ENCODE peak calls at places on chromosomes 4 and X, in eight cellular contexts. T is B cell, F is mesothelial cell of epicardium, O is GM06990, M is cardiac muscle cell, E is GM13976, X is astrocyte of the spinal cord, R is AG04450. N is an unnamed sample.

GRCh38 chrX:48917139-48917980 is 1.5 kb downstream of the PIM2 start:
- DNase-seq in T (peak), F (peak), O (peak), M (peak), E (peak), X (peak), R (peak), N (peak)

GRCh38 chrX:153669174-153669890 is 4.3 kb downstream of the PNCK start:
- DNase-seq in T (peak), F (peak), O (no peak), M (peak), E (peak), X (no peak), R (no peak), N (peak)

GRCh38 chr4:148239406-148239805 is 202.8 kb downstream of the NR3C2 start:
- DNase-seq in T (no peak), F (no peak), O (no peak), M (no peak), E (no peak), X (no peak), R (no peak), N (no peak)

GRCh38 chrX:54358424-54359211 is 772 bp upstream of the WNK3 start:
- DNase-seq in T (peak), F (peak), O (peak), M (peak), E (peak), X (peak), R (peak), N (peak)

GRCh38 chrX:113274345-113274744 is 433.7 kb upstream of the AMOT start:
- DNase-seq in T (no peak), F (no peak), O (no peak), M (no peak), E (no peak), X (no peak), R (no peak), N (no peak)

GRCh38 chr4:39883645-39884044 is 94.1 kb downstream of the PDS5A start:
- DNase-seq in T (no peak), F (no peak), O (no peak), M (peak), E (no peak), X (peak), R (no peak), N (no peak)

GRCh38 chrX:11458175-11458574 is 165.0 kb downstream of the AMELX start:
- DNase-seq in T (no peak), F (no peak), O (no peak), M (no peak), E (no peak), X (no peak), R (no peak), N (no peak)

GRCh38 chr4:22962186-22962786 is 269.5 kb downstream of the GBA3 start:
- DNase-seq in T (no peak), F (no peak), O (no peak), M (peak), E (no peak), X (peak), R (no peak), N (no peak)

GRCh38 chr4:22877653-22878052 is 184.9 kb downstream of the GBA3 start:
- DNase-seq in T (no peak), F (no peak), O (no peak), M (no peak), E (no peak), X (no peak), R (no peak), N (no peak)

GRCh38 chr4:140372607-140373327 is 679 bp upstream of the SCOC start:
- DNase-seq in T (peak), F (no peak), O (peak), M (peak), E (peak), X (peak), R (no peak), N (peak)

GRCh38 chrX:13778916-13779315 is 38.0 kb downstream of the GPM6B start:
- DNase-seq in T (no peak), F (no peak), O (no peak), M (peak), E (no peak), X (peak), R (no peak), N (no peak)

GRCh38 chr4:102036619-102037376 is 246.3 kb downstream of the BANK1 start:
- DNase-seq in T (no peak), F (no peak), O (no peak), M (peak), E (no peak), X (peak), R (no peak), N (no peak)

GRCh38 chr4:73067971-73068394 is 1.5 kb downstream of the COX18 start:
- DNase-seq in T (no peak), F (no peak), O (peak), M (peak), E (no peak), X (peak), R (no peak), N (no peak)

GRCh38 chrX:73400136-73400748 is 46.6 kb upstream of the CDX4 start:
- DNase-seq in T (no peak), F (no peak), O (no peak), M (no peak), E (no peak), X (no peak), R (no peak), N (no peak)

GRCh38 chr4:96097693-96098092 is 257.8 kb downstream of the PDHA2 start:
- DNase-seq in T (no peak), F (no peak), O (no peak), M (no peak), E (no peak), X (no peak), R (no peak), N (no peak)

GRCh38 chr4:10180927-10181744 is 64.5 kb upstream of the WDR1 start:
- DNase-seq in T (no peak), F (no peak), O (peak), M (peak), E (peak), X (no peak), R (no peak), N (peak)

GRCh38 chrX:134338527-134338926 is 101.5 kb downstream of the CCDC160 start:
- DNase-seq in T (no peak), F (no peak), O (no peak), M (no peak), E (no peak), X (no peak), R (no peak), N (no peak)

GRCh38 chrX:19448077-19448476 is 67.2 kb downstream of the MAP3K15 start:
- DNase-seq in T (no peak), F (no peak), O (no peak), M (no peak), E (no peak), X (no peak), R (no peak), N (no peak)

GRCh38 chr4:25856756-25857155 is 6.0 kb downstream of the SEL1L3 start:
- DNase-seq in T (no peak), F (no peak), O (no peak), M (peak), E (no peak), X (no peak), R (no peak), N (no peak)

GRCh38 chrX:10052906-10053625 is 85.9 kb downstream of the CLDN34 start:
- DNase-seq in T (peak), F (no peak), O (no peak), M (no peak), E (no peak), X (no peak), R (no peak), N (no peak)

GRCh38 chr4:113888006-113888405 is 91.4 kb downstream of the ARSJ start:
- DNase-seq in T (no peak), F (no peak), O (no peak), M (no peak), E (no peak), X (no peak), R (no peak), N (no peak)

GRCh38 chr4:154564311-154564710 is 1.5 kb downstream of the FGB start:
- DNase-seq in T (no peak), F (no peak), O (no peak), M (no peak), E (no peak), X (no peak), R (no peak), N (no peak)

GRCh38 chr4:88791274-88791673 is 93.6 kb upstream of the NAP1L5 start:
- DNase-seq in T (no peak), F (no peak), O (no peak), M (peak), E (no peak), X (peak), R (no peak), N (no peak)

GRCh38 chrX:112818114-112819012 is 22.3 kb downstream of the AMOT start:
- DNase-seq in T (no peak), F (no peak), O (no peak), M (no peak), E (no peak), X (no peak), R (no peak), N (no peak)

GRCh38 chrX:65690057-65690855 is 22.8 kb downstream of the MSN start:
- DNase-seq in T (no peak), F (no peak), O (no peak), M (peak), E (no peak), X (peak), R (no peak), N (no peak)

DNA sequence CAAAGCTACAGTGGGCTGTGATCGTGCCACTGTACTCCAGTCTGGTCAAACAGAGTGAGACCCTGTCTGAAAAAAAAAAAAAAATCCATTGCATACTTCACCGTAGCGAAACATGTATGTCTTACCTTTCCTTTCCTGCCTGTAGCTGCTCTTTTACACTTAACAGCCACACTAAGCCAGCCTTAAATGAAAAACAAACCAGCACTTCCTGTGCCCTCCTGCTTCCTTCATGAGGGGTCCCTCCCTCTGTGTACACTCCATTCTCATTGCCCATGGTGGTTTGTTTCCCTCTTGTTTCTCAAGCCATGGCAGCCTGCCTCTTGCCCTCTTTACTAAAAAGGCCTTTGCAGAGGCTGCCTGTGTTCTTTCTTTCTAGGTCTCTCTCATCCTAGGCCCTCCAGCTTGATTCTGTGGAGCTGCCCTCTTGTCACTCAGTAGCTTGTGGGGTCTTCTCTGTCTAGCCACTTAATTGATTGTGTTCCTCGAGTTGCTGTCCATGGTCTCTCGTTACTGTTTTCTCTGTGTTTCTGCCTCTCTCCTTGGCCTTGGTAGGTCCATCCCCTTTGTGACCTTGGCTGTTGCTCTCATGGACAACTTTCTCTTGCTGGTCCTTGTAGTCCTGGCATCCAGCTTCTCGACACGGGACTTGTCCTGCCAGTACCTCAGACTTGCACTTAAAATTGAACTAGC is 52.1 kb upstream of the MSANTD1 start:
- DNase-seq in T (no peak), F (no peak), O (no peak), M (no peak), E (no peak), X (no peak), R (no peak), N (no peak)
- TF ChIP-seq CTCF in T (no peak), F (no peak), O (no peak), M (no peak), E (no peak), X (no peak), R (no peak), N (no peak)

DNA sequence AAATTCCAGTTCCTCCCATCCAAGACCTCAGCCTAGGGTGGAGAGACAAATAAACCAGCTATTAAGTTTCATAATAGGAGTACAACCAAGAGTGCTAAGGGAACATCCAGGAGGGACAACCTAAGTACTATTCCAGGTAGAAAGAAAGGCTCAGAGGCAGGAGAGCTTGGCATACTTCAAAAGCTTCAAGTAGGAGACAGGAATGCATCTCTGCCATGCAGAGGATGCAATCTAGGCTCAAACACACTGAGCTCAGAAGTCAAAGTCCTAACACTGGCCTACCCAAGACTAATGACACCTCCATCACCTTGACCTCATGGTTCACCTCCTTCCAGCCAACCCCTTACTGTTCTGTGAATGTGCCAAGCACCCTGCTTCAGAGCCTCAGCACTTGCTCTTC is 8.1 kb downstream of the WDFY3 start:
- DNase-seq in T (no peak), F (no peak), O (no peak), M (no peak), E (no peak), X (no peak), R (no peak), N (no peak)
- TF ChIP-seq CTCF in T (no peak), F (no peak), O (no peak), M (no peak), E (no peak), X (no peak), R (no peak), N (no peak)

GRCh38 chr4:117699595-117699994 is 334.7 kb upstream of the NDST3 start:
- DNase-seq in T (no peak), F (no peak), O (no peak), M (no peak), E (no peak), X (no peak), R (no peak), N (no peak)

GRCh38 chr4:117702353-117702752 is 331.9 kb upstream of the NDST3 start:
- DNase-seq in T (no peak), F (no peak), O (no peak), M (no peak), E (no peak), X (no peak), R (no peak), N (no peak)

DNA sequence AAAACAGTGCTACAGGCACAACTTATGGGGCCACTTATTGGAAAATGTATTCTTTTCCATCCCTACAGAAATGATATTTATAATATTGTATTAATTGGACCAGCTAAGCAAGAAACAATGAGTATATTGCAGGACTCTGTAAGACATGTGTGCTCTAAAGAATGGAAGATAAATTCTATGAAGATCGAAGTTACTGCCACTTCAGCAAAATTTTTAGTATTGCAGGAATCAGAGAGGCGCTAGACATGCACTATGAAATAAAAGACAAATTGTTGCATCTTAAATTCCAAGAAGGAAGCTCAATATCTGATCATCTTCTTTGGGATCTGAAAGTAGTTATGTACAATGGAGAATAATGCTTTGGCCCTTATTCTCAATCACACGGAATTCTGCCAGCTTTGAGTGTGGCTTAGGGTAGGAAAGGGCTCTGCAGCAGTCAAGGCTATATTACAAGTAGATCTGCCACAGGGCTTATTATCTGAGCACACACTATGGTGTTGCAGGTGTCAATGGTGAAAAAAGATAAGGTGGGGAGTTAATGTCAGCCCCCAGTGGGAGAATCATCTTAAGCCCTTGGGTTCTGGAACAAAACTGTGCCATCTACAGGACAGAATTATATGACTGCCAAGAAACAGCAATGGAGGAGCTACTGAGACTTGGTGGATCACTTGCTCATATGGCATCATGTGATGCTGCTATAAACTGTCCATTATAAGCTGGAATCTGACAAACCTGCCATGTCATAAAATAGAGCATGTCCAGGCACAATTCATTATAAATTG is 334.0 kb upstream of the NDST3 start:
- DNase-seq in T (no peak), F (no peak), O (no peak), M (no peak), E (peak), X (no peak), R (no peak), N (peak)
- TF ChIP-seq CTCF in T (no peak), F (no peak), O (peak), M (no peak), E (peak), X (no peak), R (peak), N (peak)

GRCh38 chrX:129449141-129449540 is 74.1 kb downstream of the SMARCA1 start:
- DNase-seq in T (no peak), F (no peak), O (no peak), M (no peak), E (no peak), X (no peak), R (no peak), N (no peak)
- TF ChIP-seq CTCF in T (no peak), F (no peak), O (peak), M (no peak), E (no peak), X (peak), R (no peak), N (no peak)

DNA sequence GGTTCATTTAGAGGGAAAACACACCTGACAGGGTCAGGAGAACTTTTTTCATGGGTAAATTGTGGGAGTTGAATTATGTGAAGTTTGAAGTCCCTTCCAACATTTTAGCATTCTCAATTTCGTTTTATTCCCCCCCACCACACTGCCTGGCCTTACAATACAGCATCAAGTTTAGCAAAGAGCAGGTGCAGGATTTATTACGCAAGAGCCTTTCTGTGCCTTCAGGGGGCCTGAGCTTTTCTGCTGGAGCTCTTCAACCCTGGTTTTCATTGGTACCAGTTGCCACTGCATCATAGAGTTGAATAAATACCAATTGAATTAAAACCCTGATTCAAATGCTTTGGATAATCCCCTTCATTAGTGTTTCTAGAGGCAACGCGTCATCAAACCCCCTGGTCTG is 43.7 kb upstream of the KIT start:
- DNase-seq in T (no peak), F (no peak), O (no peak), M (no peak), E (no peak), X (no peak), R (no peak), N (no peak)
- TF ChIP-seq CTCF in T (no peak), F (no peak), O (no peak), M (no peak), E (no peak), X (no peak), R (no peak), N (no peak)

GRCh38 chrX:123173833-123174232 is 10.2 kb upstream of the GRIA3 start:
- DNase-seq in T (no peak), F (no peak), O (no peak), M (no peak), E (peak), X (no peak), R (no peak), N (no peak)
- TF ChIP-seq CTCF in T (no peak), F (no peak), O (peak), M (no peak), E (peak), X (peak), R (no peak), N (no peak)

DNA sequence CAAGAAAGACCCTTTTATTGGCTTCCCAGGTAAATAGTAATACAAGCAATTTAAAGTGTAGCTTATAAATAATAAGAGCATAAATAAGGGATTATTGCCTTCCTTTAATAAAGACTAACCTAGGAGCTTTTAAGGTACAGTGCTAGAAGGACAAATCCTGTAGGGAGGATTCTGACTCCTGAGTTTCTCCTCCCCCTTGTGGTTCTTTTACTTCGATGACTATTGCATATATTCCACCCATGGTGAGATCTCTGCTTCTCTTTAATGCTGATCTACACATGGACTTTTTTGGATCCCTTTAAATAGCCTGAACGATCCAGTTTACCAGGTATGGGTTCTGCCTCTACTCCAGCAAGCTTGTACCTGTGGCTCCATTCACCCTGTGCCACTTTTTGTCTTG is 2.5 kb downstream of the GALNT7 start:
- DNase-seq in T (no peak), F (no peak), O (no peak), M (peak), E (no peak), X (peak), R (no peak), N (no peak)
- TF ChIP-seq CTCF in T (peak), F (no peak), O (peak), M (peak), E (no peak), X (peak), R (peak), N (no peak)

N was measured in GM20000.